ENCODE peak calls at places on chromosomes 6 and 20, in six cellular contexts. One of them, this sample, is unnamed.

GRCh38 chr6:7787731-7788130 is 61.8 kb downstream of the BMP6 start:
- DNase-seq in renal cortical epithelial cell: no peak
- DNase-seq in RPMI8226: no peak
- DNase-seq in AG20443: no peak
- DNase-seq in left ventricle myocardium superior: no peak
- DNase-seq in T-cell: no peak
- DNase-seq in this sample: no peak

GRCh38 chr6:31970604-31971271 is 1.2 kb downstream of the DXO start:
- DNase-seq in renal cortical epithelial cell: no peak
- DNase-seq in RPMI8226: no peak
- DNase-seq in AG20443: no peak
- DNase-seq in left ventricle myocardium superior: no peak
- DNase-seq in T-cell: no peak
- DNase-seq in this sample: peak; percentile 64

GRCh38 chr20:1890469-1891262 is 4.5 kb upstream of the SIRPA start:
- DNase-seq in renal cortical epithelial cell: no peak
- DNase-seq in RPMI8226: peak; percentile 17
- DNase-seq in AG20443: no peak
- DNase-seq in left ventricle myocardium superior: no peak
- DNase-seq in T-cell: no peak
- DNase-seq in this sample: no peak

GRCh38 chr6:72182337-72183246 is 296.2 kb downstream of the RIMS1 start:
- DNase-seq in renal cortical epithelial cell: peak; percentile 8
- DNase-seq in RPMI8226: peak; percentile 54
- DNase-seq in AG20443: peak; percentile 70
- DNase-seq in left ventricle myocardium superior: peak; percentile 31
- DNase-seq in T-cell: no peak
- DNase-seq in this sample: peak; percentile 51

GRCh38 chr20:5786930-5787826 is 37.0 kb downstream of the SHLD1 start:
- DNase-seq in renal cortical epithelial cell: peak; percentile 76
- DNase-seq in RPMI8226: no peak
- DNase-seq in AG20443: peak; percentile 56
- DNase-seq in left ventricle myocardium superior: no peak
- DNase-seq in T-cell: no peak
- DNase-seq in this sample: no peak

GRCh38 chr6:82842721-82843120 is 222.9 kb downstream of the UBE3D start:
- DNase-seq in renal cortical epithelial cell: peak; percentile 91
- DNase-seq in RPMI8226: no peak
- DNase-seq in AG20443: peak; percentile 48
- DNase-seq in left ventricle myocardium superior: no peak
- DNase-seq in T-cell: no peak
- DNase-seq in this sample: no peak

GRCh38 chr20:24953204-24953565 is 4.1 kb downstream of the CST7 start:
- DNase-seq in renal cortical epithelial cell: no peak
- DNase-seq in RPMI8226: no peak
- DNase-seq in AG20443: no peak
- DNase-seq in left ventricle myocardium superior: no peak
- DNase-seq in T-cell: no peak
- DNase-seq in this sample: no peak

GRCh38 chr6:33755070-33755869 is 8.6 kb upstream of the IP6K3 start:
- DNase-seq in renal cortical epithelial cell: peak; percentile 24
- DNase-seq in RPMI8226: no peak
- DNase-seq in AG20443: no peak
- DNase-seq in left ventricle myocardium superior: no peak
- DNase-seq in T-cell: no peak
- DNase-seq in this sample: no peak

GRCh38 chr6:128491643-128492206 is 28.7 kb downstream of the PTPRK start:
- DNase-seq in renal cortical epithelial cell: no peak
- DNase-seq in RPMI8226: peak; percentile 6
- DNase-seq in AG20443: no peak
- DNase-seq in left ventricle myocardium superior: no peak
- DNase-seq in T-cell: no peak
- DNase-seq in this sample: peak; percentile 52

GRCh38 chr6:115000736-115001135 is 657.9 kb upstream of the HS3ST5 start:
- DNase-seq in renal cortical epithelial cell: no peak
- DNase-seq in RPMI8226: no peak
- DNase-seq in AG20443: no peak
- DNase-seq in left ventricle myocardium superior: no peak
- DNase-seq in T-cell: no peak
- DNase-seq in this sample: no peak

This sample was measured in right cardiac atrium.